ENCODE peak calls at places on chromosomes 2 and 18, in ten cellular contexts. One of them, this sample, is unnamed.

GRCh38 chr18:28127763-28128737 is 48.9 kb downstream of the CDH2 start:
- DNase-seq in fibroblast of mammary gland: peak
- DNase-seq in stimulated activated CD8-positive, alpha-beta memory T cell treated with anti-CD3 and anti-CD28 coated beads, Interleukin-15, amount 100 ng/mL, for 24 hours: no peak
- DNase-seq in activated CD4-positive, alpha-beta T cell treated with anti-CD3 and anti-CD28 coated beads, Interleukin-2, amount 10 ng/mL, durations not matched to agents 7 days and 5 days: no peak
- DNase-seq in lung microvascular endothelial cell: no peak
- DNase-seq in osteocyte: no peak
- DNase-seq in NCI-H1105 treated with DMSO at 0.1 percent for 48 hours: no peak
- DNase-seq in astrocyte of the spinal cord: peak
- DNase-seq in ureter: no peak
- DNase-seq in coronary artery: no peak
- DNase-seq in this sample: no peak

GRCh38 chr18:12659904-12660605 is 2.1 kb upstream of the SPIRE1 start:
- DNase-seq in fibroblast of mammary gland: peak
- DNase-seq in stimulated activated CD8-positive, alpha-beta memory T cell treated with anti-CD3 and anti-CD28 coated beads, Interleukin-15, amount 100 ng/mL, for 24 hours: no peak
- DNase-seq in activated CD4-positive, alpha-beta T cell treated with anti-CD3 and anti-CD28 coated beads, Interleukin-2, amount 10 ng/mL, durations not matched to agents 7 days and 5 days: peak
- DNase-seq in lung microvascular endothelial cell: peak
- DNase-seq in osteocyte: no peak
- DNase-seq in NCI-H1105 treated with DMSO at 0.1 percent for 48 hours: peak
- DNase-seq in astrocyte of the spinal cord: peak
- DNase-seq in ureter: no peak
- DNase-seq in coronary artery: no peak
- DNase-seq in this sample: peak

GRCh38 chr18:77360315-77361186 is 110.9 kb downstream of the GALR1 start:
- DNase-seq in fibroblast of mammary gland: no peak
- DNase-seq in stimulated activated CD8-positive, alpha-beta memory T cell treated with anti-CD3 and anti-CD28 coated beads, Interleukin-15, amount 100 ng/mL, for 24 hours: no peak
- DNase-seq in activated CD4-positive, alpha-beta T cell treated with anti-CD3 and anti-CD28 coated beads, Interleukin-2, amount 10 ng/mL, durations not matched to agents 7 days and 5 days: no peak
- DNase-seq in lung microvascular endothelial cell: no peak
- DNase-seq in osteocyte: no peak
- DNase-seq in NCI-H1105 treated with DMSO at 0.1 percent for 48 hours: no peak
- DNase-seq in astrocyte of the spinal cord: no peak
- DNase-seq in ureter: no peak
- DNase-seq in coronary artery: no peak
- DNase-seq in this sample: no peak

GRCh38 chr2:240452471-240453256 is 17.2 kb downstream of the GPC1 start:
- DNase-seq in fibroblast of mammary gland: peak
- DNase-seq in stimulated activated CD8-positive, alpha-beta memory T cell treated with anti-CD3 and anti-CD28 coated beads, Interleukin-15, amount 100 ng/mL, for 24 hours: no peak
- DNase-seq in activated CD4-positive, alpha-beta T cell treated with anti-CD3 and anti-CD28 coated beads, Interleukin-2, amount 10 ng/mL, durations not matched to agents 7 days and 5 days: no peak
- DNase-seq in lung microvascular endothelial cell: peak
- DNase-seq in osteocyte: no peak
- DNase-seq in NCI-H1105 treated with DMSO at 0.1 percent for 48 hours: peak
- DNase-seq in astrocyte of the spinal cord: peak
- DNase-seq in ureter: no peak
- DNase-seq in coronary artery: no peak
- DNase-seq in this sample: no peak

GRCh38 chr2:11174222-11174621 is 19.0 kb downstream of the SLC66A3 start:
- DNase-seq in fibroblast of mammary gland: no peak
- DNase-seq in stimulated activated CD8-positive, alpha-beta memory T cell treated with anti-CD3 and anti-CD28 coated beads, Interleukin-15, amount 100 ng/mL, for 24 hours: no peak
- DNase-seq in activated CD4-positive, alpha-beta T cell treated with anti-CD3 and anti-CD28 coated beads, Interleukin-2, amount 10 ng/mL, durations not matched to agents 7 days and 5 days: no peak
- DNase-seq in lung microvascular endothelial cell: no peak
- DNase-seq in osteocyte: no peak
- DNase-seq in NCI-H1105 treated with DMSO at 0.1 percent for 48 hours: no peak
- DNase-seq in astrocyte of the spinal cord: no peak
- DNase-seq in ureter: no peak
- DNase-seq in coronary artery: no peak
- DNase-seq in this sample: no peak

GRCh38 chr2:195486987-195487644 is 169.9 kb upstream of the SLC39A10 start:
- DNase-seq in fibroblast of mammary gland: peak
- DNase-seq in stimulated activated CD8-positive, alpha-beta memory T cell treated with anti-CD3 and anti-CD28 coated beads, Interleukin-15, amount 100 ng/mL, for 24 hours: no peak
- DNase-seq in activated CD4-positive, alpha-beta T cell treated with anti-CD3 and anti-CD28 coated beads, Interleukin-2, amount 10 ng/mL, durations not matched to agents 7 days and 5 days: peak
- DNase-seq in lung microvascular endothelial cell: no peak
- DNase-seq in osteocyte: no peak
- DNase-seq in NCI-H1105 treated with DMSO at 0.1 percent for 48 hours: no peak
- DNase-seq in astrocyte of the spinal cord: peak
- DNase-seq in ureter: no peak
- DNase-seq in coronary artery: no peak
- DNase-seq in this sample: no peak

GRCh38 chr2:239953418-239954061 is 71.6 kb downstream of the NDUFA10 start:
- DNase-seq in fibroblast of mammary gland: no peak
- DNase-seq in stimulated activated CD8-positive, alpha-beta memory T cell treated with anti-CD3 and anti-CD28 coated beads, Interleukin-15, amount 100 ng/mL, for 24 hours: no peak
- DNase-seq in activated CD4-positive, alpha-beta T cell treated with anti-CD3 and anti-CD28 coated beads, Interleukin-2, amount 10 ng/mL, durations not matched to agents 7 days and 5 days: no peak
- DNase-seq in lung microvascular endothelial cell: no peak
- DNase-seq in osteocyte: no peak
- DNase-seq in NCI-H1105 treated with DMSO at 0.1 percent for 48 hours: no peak
- DNase-seq in astrocyte of the spinal cord: peak
- DNase-seq in ureter: peak
- DNase-seq in coronary artery: peak
- DNase-seq in this sample: no peak

GRCh38 chr2:128635361-128635900 is 316.8 kb upstream of the HS6ST1 start:
- DNase-seq in fibroblast of mammary gland: peak
- DNase-seq in stimulated activated CD8-positive, alpha-beta memory T cell treated with anti-CD3 and anti-CD28 coated beads, Interleukin-15, amount 100 ng/mL, for 24 hours: no peak
- DNase-seq in activated CD4-positive, alpha-beta T cell treated with anti-CD3 and anti-CD28 coated beads, Interleukin-2, amount 10 ng/mL, durations not matched to agents 7 days and 5 days: no peak
- DNase-seq in lung microvascular endothelial cell: no peak
- DNase-seq in osteocyte: peak
- DNase-seq in NCI-H1105 treated with DMSO at 0.1 percent for 48 hours: no peak
- DNase-seq in astrocyte of the spinal cord: no peak
- DNase-seq in ureter: peak
- DNase-seq in coronary artery: no peak
- DNase-seq in this sample: no peak

GRCh38 chr2:9234680-9235387 is 28.2 kb downstream of the ASAP2 start:
- DNase-seq in fibroblast of mammary gland: peak
- DNase-seq in stimulated activated CD8-positive, alpha-beta memory T cell treated with anti-CD3 and anti-CD28 coated beads, Interleukin-15, amount 100 ng/mL, for 24 hours: no peak
- DNase-seq in activated CD4-positive, alpha-beta T cell treated with anti-CD3 and anti-CD28 coated beads, Interleukin-2, amount 10 ng/mL, durations not matched to agents 7 days and 5 days: no peak
- DNase-seq in lung microvascular endothelial cell: peak
- DNase-seq in osteocyte: no peak
- DNase-seq in NCI-H1105 treated with DMSO at 0.1 percent for 48 hours: no peak
- DNase-seq in astrocyte of the spinal cord: peak
- DNase-seq in ureter: no peak
- DNase-seq in coronary artery: no peak
- DNase-seq in this sample: no peak

GRCh38 chr2:9201185-9201891 is 5.3 kb upstream of the ASAP2 start:
- DNase-seq in fibroblast of mammary gland: peak
- DNase-seq in stimulated activated CD8-positive, alpha-beta memory T cell treated with anti-CD3 and anti-CD28 coated beads, Interleukin-15, amount 100 ng/mL, for 24 hours: no peak
- DNase-seq in activated CD4-positive, alpha-beta T cell treated with anti-CD3 and anti-CD28 coated beads, Interleukin-2, amount 10 ng/mL, durations not matched to agents 7 days and 5 days: no peak
- DNase-seq in lung microvascular endothelial cell: peak
- DNase-seq in osteocyte: peak
- DNase-seq in NCI-H1105 treated with DMSO at 0.1 percent for 48 hours: no peak
- DNase-seq in astrocyte of the spinal cord: peak
- DNase-seq in ureter: peak
- DNase-seq in coronary artery: peak
- DNase-seq in this sample: no peak

GRCh38 chr18:36735130-36735529 is 93.7 kb downstream of the TPGS2 start:
- DNase-seq in fibroblast of mammary gland: no peak
- DNase-seq in stimulated activated CD8-positive, alpha-beta memory T cell treated with anti-CD3 and anti-CD28 coated beads, Interleukin-15, amount 100 ng/mL, for 24 hours: no peak
- DNase-seq in activated CD4-positive, alpha-beta T cell treated with anti-CD3 and anti-CD28 coated beads, Interleukin-2, amount 10 ng/mL, durations not matched to agents 7 days and 5 days: no peak
- DNase-seq in lung microvascular endothelial cell: no peak
- DNase-seq in osteocyte: no peak
- DNase-seq in NCI-H1105 treated with DMSO at 0.1 percent for 48 hours: no peak
- DNase-seq in astrocyte of the spinal cord: no peak
- DNase-seq in ureter: no peak
- DNase-seq in coronary artery: no peak
- DNase-seq in this sample: no peak

GRCh38 chr18:9691235-9691634 is 16.9 kb upstream of the RAB31 start:
- DNase-seq in fibroblast of mammary gland: no peak
- DNase-seq in stimulated activated CD8-positive, alpha-beta memory T cell treated with anti-CD3 and anti-CD28 coated beads, Interleukin-15, amount 100 ng/mL, for 24 hours: no peak
- DNase-seq in activated CD4-positive, alpha-beta T cell treated with anti-CD3 and anti-CD28 coated beads, Interleukin-2, amount 10 ng/mL, durations not matched to agents 7 days and 5 days: no peak
- DNase-seq in lung microvascular endothelial cell: no peak
- DNase-seq in osteocyte: no peak
- DNase-seq in NCI-H1105 treated with DMSO at 0.1 percent for 48 hours: no peak
- DNase-seq in astrocyte of the spinal cord: no peak
- DNase-seq in ureter: no peak
- DNase-seq in coronary artery: no peak
- DNase-seq in this sample: no peak

GRCh38 chr18:45617284-45617683 is 2.0 kb downstream of the SLC14A2 start:
- DNase-seq in fibroblast of mammary gland: peak
- DNase-seq in stimulated activated CD8-positive, alpha-beta memory T cell treated with anti-CD3 and anti-CD28 coated beads, Interleukin-15, amount 100 ng/mL, for 24 hours: no peak
- DNase-seq in activated CD4-positive, alpha-beta T cell treated with anti-CD3 and anti-CD28 coated beads, Interleukin-2, amount 10 ng/mL, durations not matched to agents 7 days and 5 days: no peak
- DNase-seq in lung microvascular endothelial cell: peak
- DNase-seq in osteocyte: no peak
- DNase-seq in NCI-H1105 treated with DMSO at 0.1 percent for 48 hours: no peak
- DNase-seq in astrocyte of the spinal cord: peak
- DNase-seq in ureter: peak
- DNase-seq in coronary artery: peak
- DNase-seq in this sample: no peak

GRCh38 chr2:100197643-100198153 is 55.3 kb upstream of the AFF3 start:
- DNase-seq in fibroblast of mammary gland: no peak
- DNase-seq in stimulated activated CD8-positive, alpha-beta memory T cell treated with anti-CD3 and anti-CD28 coated beads, Interleukin-15, amount 100 ng/mL, for 24 hours: no peak
- DNase-seq in activated CD4-positive, alpha-beta T cell treated with anti-CD3 and anti-CD28 coated beads, Interleukin-2, amount 10 ng/mL, durations not matched to agents 7 days and 5 days: no peak
- DNase-seq in lung microvascular endothelial cell: peak
- DNase-seq in osteocyte: peak
- DNase-seq in NCI-H1105 treated with DMSO at 0.1 percent for 48 hours: no peak
- DNase-seq in astrocyte of the spinal cord: peak
- DNase-seq in ureter: peak
- DNase-seq in coronary artery: peak
- DNase-seq in this sample: no peak

GRCh38 chr18:55539240-55539639 is 48.8 kb downstream of the TCF4 start:
- DNase-seq in fibroblast of mammary gland: peak
- DNase-seq in stimulated activated CD8-positive, alpha-beta memory T cell treated with anti-CD3 and anti-CD28 coated beads, Interleukin-15, amount 100 ng/mL, for 24 hours: no peak
- DNase-seq in activated CD4-positive, alpha-beta T cell treated with anti-CD3 and anti-CD28 coated beads, Interleukin-2, amount 10 ng/mL, durations not matched to agents 7 days and 5 days: no peak
- DNase-seq in lung microvascular endothelial cell: no peak
- DNase-seq in osteocyte: no peak
- DNase-seq in NCI-H1105 treated with DMSO at 0.1 percent for 48 hours: no peak
- DNase-seq in astrocyte of the spinal cord: peak
- DNase-seq in ureter: no peak
- DNase-seq in coronary artery: no peak
- DNase-seq in this sample: no peak

GRCh38 chr2:69340101-69340775 is 46.8 kb downstream of the GFPT1 start:
- DNase-seq in fibroblast of mammary gland: peak
- DNase-seq in stimulated activated CD8-positive, alpha-beta memory T cell treated with anti-CD3 and anti-CD28 coated beads, Interleukin-15, amount 100 ng/mL, for 24 hours: no peak
- DNase-seq in activated CD4-positive, alpha-beta T cell treated with anti-CD3 and anti-CD28 coated beads, Interleukin-2, amount 10 ng/mL, durations not matched to agents 7 days and 5 days: no peak
- DNase-seq in lung microvascular endothelial cell: no peak
- DNase-seq in osteocyte: no peak
- DNase-seq in NCI-H1105 treated with DMSO at 0.1 percent for 48 hours: no peak
- DNase-seq in astrocyte of the spinal cord: no peak
- DNase-seq in ureter: no peak
- DNase-seq in coronary artery: no peak
- DNase-seq in this sample: no peak

GRCh38 chr18:41569867-41570266 is 385.2 kb upstream of the PIK3C3 start:
- DNase-seq in fibroblast of mammary gland: no peak
- DNase-seq in stimulated activated CD8-positive, alpha-beta memory T cell treated with anti-CD3 and anti-CD28 coated beads, Interleukin-15, amount 100 ng/mL, for 24 hours: no peak
- DNase-seq in activated CD4-positive, alpha-beta T cell treated with anti-CD3 and anti-CD28 coated beads, Interleukin-2, amount 10 ng/mL, durations not matched to agents 7 days and 5 days: no peak
- DNase-seq in lung microvascular endothelial cell: no peak
- DNase-seq in osteocyte: no peak
- DNase-seq in NCI-H1105 treated with DMSO at 0.1 percent for 48 hours: peak
- DNase-seq in astrocyte of the spinal cord: peak
- DNase-seq in ureter: no peak
- DNase-seq in coronary artery: no peak
- DNase-seq in this sample: no peak

GRCh38 chr18:42412281-42412680 is 457.2 kb downstream of the PIK3C3 start:
- DNase-seq in fibroblast of mammary gland: no peak
- DNase-seq in stimulated activated CD8-positive, alpha-beta memory T cell treated with anti-CD3 and anti-CD28 coated beads, Interleukin-15, amount 100 ng/mL, for 24 hours: no peak
- DNase-seq in activated CD4-positive, alpha-beta T cell treated with anti-CD3 and anti-CD28 coated beads, Interleukin-2, amount 10 ng/mL, durations not matched to agents 7 days and 5 days: no peak
- DNase-seq in lung microvascular endothelial cell: no peak
- DNase-seq in osteocyte: no peak
- DNase-seq in NCI-H1105 treated with DMSO at 0.1 percent for 48 hours: no peak
- DNase-seq in astrocyte of the spinal cord: no peak
- DNase-seq in ureter: no peak
- DNase-seq in coronary artery: no peak
- DNase-seq in this sample: no peak

GRCh38 chr18:33755918-33756590 is 178.0 kb downstream of the ASXL3 start:
- DNase-seq in fibroblast of mammary gland: peak
- DNase-seq in stimulated activated CD8-positive, alpha-beta memory T cell treated with anti-CD3 and anti-CD28 coated beads, Interleukin-15, amount 100 ng/mL, for 24 hours: no peak
- DNase-seq in activated CD4-positive, alpha-beta T cell treated with anti-CD3 and anti-CD28 coated beads, Interleukin-2, amount 10 ng/mL, durations not matched to agents 7 days and 5 days: no peak
- DNase-seq in lung microvascular endothelial cell: peak
- DNase-seq in osteocyte: no peak
- DNase-seq in NCI-H1105 treated with DMSO at 0.1 percent for 48 hours: peak
- DNase-seq in astrocyte of the spinal cord: peak
- DNase-seq in ureter: no peak
- DNase-seq in coronary artery: no peak
- DNase-seq in this sample: no peak

GRCh38 chr2:98558852-98559530 is 49.3 kb downstream of the COA5 start:
- DNase-seq in fibroblast of mammary gland: peak
- DNase-seq in stimulated activated CD8-positive, alpha-beta memory T cell treated with anti-CD3 and anti-CD28 coated beads, Interleukin-15, amount 100 ng/mL, for 24 hours: no peak
- DNase-seq in activated CD4-positive, alpha-beta T cell treated with anti-CD3 and anti-CD28 coated beads, Interleukin-2, amount 10 ng/mL, durations not matched to agents 7 days and 5 days: no peak
- DNase-seq in lung microvascular endothelial cell: no peak
- DNase-seq in osteocyte: no peak
- DNase-seq in NCI-H1105 treated with DMSO at 0.1 percent for 48 hours: no peak
- DNase-seq in astrocyte of the spinal cord: peak
- DNase-seq in ureter: no peak
- DNase-seq in coronary artery: no peak
- DNase-seq in this sample: no peak

GRCh38 chr2:165573534-165574461 is 104.3 kb downstream of the CSRNP3 start:
- DNase-seq in fibroblast of mammary gland: peak
- DNase-seq in stimulated activated CD8-positive, alpha-beta memory T cell treated with anti-CD3 and anti-CD28 coated beads, Interleukin-15, amount 100 ng/mL, for 24 hours: no peak
- DNase-seq in activated CD4-positive, alpha-beta T cell treated with anti-CD3 and anti-CD28 coated beads, Interleukin-2, amount 10 ng/mL, durations not matched to agents 7 days and 5 days: no peak
- DNase-seq in lung microvascular endothelial cell: no peak
- DNase-seq in osteocyte: no peak
- DNase-seq in NCI-H1105 treated with DMSO at 0.1 percent for 48 hours: peak
- DNase-seq in astrocyte of the spinal cord: peak
- DNase-seq in ureter: no peak
- DNase-seq in coronary artery: peak
- DNase-seq in this sample: no peak

GRCh38 chr2:232147440-232148077 is 186.0 kb downstream of the DIS3L2 start:
- DNase-seq in fibroblast of mammary gland: no peak
- DNase-seq in stimulated activated CD8-positive, alpha-beta memory T cell treated with anti-CD3 and anti-CD28 coated beads, Interleukin-15, amount 100 ng/mL, for 24 hours: no peak
- DNase-seq in activated CD4-positive, alpha-beta T cell treated with anti-CD3 and anti-CD28 coated beads, Interleukin-2, amount 10 ng/mL, durations not matched to agents 7 days and 5 days: no peak
- DNase-seq in lung microvascular endothelial cell: no peak
- DNase-seq in osteocyte: no peak
- DNase-seq in NCI-H1105 treated with DMSO at 0.1 percent for 48 hours: no peak
- DNase-seq in astrocyte of the spinal cord: no peak
- DNase-seq in ureter: no peak
- DNase-seq in coronary artery: no peak
- DNase-seq in this sample: no peak

GRCh38 chr2:177582000-177582399 is 189.4 kb downstream of the AGPS start:
- DNase-seq in fibroblast of mammary gland: no peak
- DNase-seq in stimulated activated CD8-positive, alpha-beta memory T cell treated with anti-CD3 and anti-CD28 coated beads, Interleukin-15, amount 100 ng/mL, for 24 hours: no peak
- DNase-seq in activated CD4-positive, alpha-beta T cell treated with anti-CD3 and anti-CD28 coated beads, Interleukin-2, amount 10 ng/mL, durations not matched to agents 7 days and 5 days: no peak
- DNase-seq in lung microvascular endothelial cell: no peak
- DNase-seq in osteocyte: no peak
- DNase-seq in NCI-H1105 treated with DMSO at 0.1 percent for 48 hours: no peak
- DNase-seq in astrocyte of the spinal cord: no peak
- DNase-seq in ureter: no peak
- DNase-seq in coronary artery: no peak
- DNase-seq in this sample: no peak

GRCh38 chr2:41941831-41942230 is 106.0 kb upstream of the PKDCC start:
- DNase-seq in fibroblast of mammary gland: no peak
- DNase-seq in stimulated activated CD8-positive, alpha-beta memory T cell treated with anti-CD3 and anti-CD28 coated beads, Interleukin-15, amount 100 ng/mL, for 24 hours: no peak
- DNase-seq in activated CD4-positive, alpha-beta T cell treated with anti-CD3 and anti-CD28 coated beads, Interleukin-2, amount 10 ng/mL, durations not matched to agents 7 days and 5 days: no peak
- DNase-seq in lung microvascular endothelial cell: no peak
- DNase-seq in osteocyte: no peak
- DNase-seq in NCI-H1105 treated with DMSO at 0.1 percent for 48 hours: no peak
- DNase-seq in astrocyte of the spinal cord: no peak
- DNase-seq in ureter: no peak
- DNase-seq in coronary artery: no peak
- DNase-seq in this sample: no peak

GRCh38 chr2:207502799-207503198 is 27.0 kb upstream of the CREB1 start:
- DNase-seq in fibroblast of mammary gland: no peak
- DNase-seq in stimulated activated CD8-positive, alpha-beta memory T cell treated with anti-CD3 and anti-CD28 coated beads, Interleukin-15, amount 100 ng/mL, for 24 hours: no peak
- DNase-seq in activated CD4-positive, alpha-beta T cell treated with anti-CD3 and anti-CD28 coated beads, Interleukin-2, amount 10 ng/mL, durations not matched to agents 7 days and 5 days: no peak
- DNase-seq in lung microvascular endothelial cell: no peak
- DNase-seq in osteocyte: no peak
- DNase-seq in NCI-H1105 treated with DMSO at 0.1 percent for 48 hours: no peak
- DNase-seq in astrocyte of the spinal cord: no peak
- DNase-seq in ureter: no peak
- DNase-seq in coronary artery: no peak
- DNase-seq in this sample: no peak

GRCh38 chr2:216645636-216645950 is 12.4 kb downstream of the IGFBP2 start:
- DNase-seq in fibroblast of mammary gland: no peak
- DNase-seq in stimulated activated CD8-positive, alpha-beta memory T cell treated with anti-CD3 and anti-CD28 coated beads, Interleukin-15, amount 100 ng/mL, for 24 hours: no peak
- DNase-seq in activated CD4-positive, alpha-beta T cell treated with anti-CD3 and anti-CD28 coated beads, Interleukin-2, amount 10 ng/mL, durations not matched to agents 7 days and 5 days: no peak
- DNase-seq in lung microvascular endothelial cell: no peak
- DNase-seq in osteocyte: no peak
- DNase-seq in NCI-H1105 treated with DMSO at 0.1 percent for 48 hours: peak
- DNase-seq in astrocyte of the spinal cord: no peak
- DNase-seq in ureter: no peak
- DNase-seq in coronary artery: no peak
- DNase-seq in this sample: no peak

GRCh38 chr2:220955776-220956175 is 616.3 kb downstream of the EPHA4 start:
- DNase-seq in fibroblast of mammary gland: no peak
- DNase-seq in stimulated activated CD8-positive, alpha-beta memory T cell treated with anti-CD3 and anti-CD28 coated beads, Interleukin-15, amount 100 ng/mL, for 24 hours: no peak
- DNase-seq in activated CD4-positive, alpha-beta T cell treated with anti-CD3 and anti-CD28 coated beads, Interleukin-2, amount 10 ng/mL, durations not matched to agents 7 days and 5 days: no peak
- DNase-seq in lung microvascular endothelial cell: no peak
- DNase-seq in osteocyte: no peak
- DNase-seq in NCI-H1105 treated with DMSO at 0.1 percent for 48 hours: no peak
- DNase-seq in astrocyte of the spinal cord: no peak
- DNase-seq in ureter: no peak
- DNase-seq in coronary artery: no peak
- DNase-seq in this sample: no peak

GRCh38 chr2:155599834-155600233 is 732.7 kb downstream of the NR4A2 start:
- DNase-seq in fibroblast of mammary gland: no peak
- DNase-seq in stimulated activated CD8-positive, alpha-beta memory T cell treated with anti-CD3 and anti-CD28 coated beads, Interleukin-15, amount 100 ng/mL, for 24 hours: no peak
- DNase-seq in activated CD4-positive, alpha-beta T cell treated with anti-CD3 and anti-CD28 coated beads, Interleukin-2, amount 10 ng/mL, durations not matched to agents 7 days and 5 days: no peak
- DNase-seq in lung microvascular endothelial cell: no peak
- DNase-seq in osteocyte: no peak
- DNase-seq in NCI-H1105 treated with DMSO at 0.1 percent for 48 hours: no peak
- DNase-seq in astrocyte of the spinal cord: no peak
- DNase-seq in ureter: no peak
- DNase-seq in coronary artery: no peak
- DNase-seq in this sample: no peak

This sample was measured in CD4-positive, alpha-beta memory T cell.